ENCODE peak calls at places on chromosome 13, in ten cellular contexts. One of them, this sample, is unnamed.

GRCh38 chr13:69264362-69265334 is 843.0 kb upstream of the ATXN8OS start:
- ATAC-seq in right lobe of liver: no peak
- ATAC-seq in body of pancreas: no peak
- ATAC-seq in HCT116: no peak
- ATAC-seq in HepG2: no peak
- ATAC-seq in K562: peak; percentile 80
- ATAC-seq in gastrocnemius medialis: no peak
- ATAC-seq in heart left ventricle: no peak
- ATAC-seq in A549: no peak
- ATAC-seq in upper lobe of left lung: no peak
- ATAC-seq in this sample: no peak

GRCh38 chr13:57631607-57632275 is at the start of gene PCDH17:
- ATAC-seq in right lobe of liver: peak; percentile 41
- ATAC-seq in body of pancreas: peak; percentile 26
- ATAC-seq in HCT116: no peak
- ATAC-seq in HepG2: peak; percentile 72
- ATAC-seq in K562: no peak
- ATAC-seq in gastrocnemius medialis: peak; percentile 13
- ATAC-seq in heart left ventricle: peak; percentile 35
- ATAC-seq in A549: peak; percentile 58
- ATAC-seq in upper lobe of left lung: peak; percentile 44
- ATAC-seq in this sample: peak; percentile 25

GRCh38 chr13:75299913-75300862 is 181.8 kb downstream of the TBC1D4 start:
- ATAC-seq in right lobe of liver: no peak
- ATAC-seq in body of pancreas: no peak
- ATAC-seq in HCT116: no peak
- ATAC-seq in HepG2: no peak
- ATAC-seq in K562: no peak
- ATAC-seq in gastrocnemius medialis: no peak
- ATAC-seq in heart left ventricle: no peak
- ATAC-seq in A549: no peak
- ATAC-seq in upper lobe of left lung: no peak
- ATAC-seq in this sample: no peak

GRCh38 chr13:28056970-28057712 is 43.2 kb downstream of the FLT3 start:
- ATAC-seq in right lobe of liver: no peak
- ATAC-seq in body of pancreas: no peak
- ATAC-seq in HCT116: no peak
- ATAC-seq in HepG2: no peak
- ATAC-seq in K562: no peak
- ATAC-seq in gastrocnemius medialis: no peak
- ATAC-seq in heart left ventricle: no peak
- ATAC-seq in A549: no peak
- ATAC-seq in upper lobe of left lung: no peak
- ATAC-seq in this sample: no peak

GRCh38 chr13:24039621-24040475 is 120.7 kb upstream of the SPATA13 start:
- ATAC-seq in right lobe of liver: no peak
- ATAC-seq in body of pancreas: no peak
- ATAC-seq in HCT116: no peak
- ATAC-seq in HepG2: peak; percentile 22
- ATAC-seq in K562: no peak
- ATAC-seq in gastrocnemius medialis: no peak
- ATAC-seq in heart left ventricle: no peak
- ATAC-seq in A549: no peak
- ATAC-seq in upper lobe of left lung: no peak
- ATAC-seq in this sample: no peak

GRCh38 chr13:42040730-42041016 is 7.8 kb upstream of the DGKH start:
- ATAC-seq in right lobe of liver: no peak
- ATAC-seq in body of pancreas: no peak
- ATAC-seq in HCT116: no peak
- ATAC-seq in HepG2: peak; percentile 6
- ATAC-seq in K562: no peak
- ATAC-seq in gastrocnemius medialis: no peak
- ATAC-seq in heart left ventricle: no peak
- ATAC-seq in A549: no peak
- ATAC-seq in upper lobe of left lung: no peak
- ATAC-seq in this sample: no peak

GRCh38 chr13:26377038-26377437 is 123.1 kb downstream of the CDK8 start:
- ATAC-seq in right lobe of liver: peak; percentile 40
- ATAC-seq in body of pancreas: no peak
- ATAC-seq in HCT116: peak; percentile 90
- ATAC-seq in HepG2: peak; percentile 90
- ATAC-seq in K562: peak; percentile 81
- ATAC-seq in gastrocnemius medialis: peak; percentile 46
- ATAC-seq in heart left ventricle: no peak
- ATAC-seq in A549: peak; percentile 80
- ATAC-seq in upper lobe of left lung: no peak
- ATAC-seq in this sample: no peak

GRCh38 chr13:89660752-89661151 is 1686.7 kb upstream of the MIR17HG start:
- ATAC-seq in right lobe of liver: no peak
- ATAC-seq in body of pancreas: no peak
- ATAC-seq in HCT116: no peak
- ATAC-seq in HepG2: no peak
- ATAC-seq in K562: no peak
- ATAC-seq in gastrocnemius medialis: no peak
- ATAC-seq in heart left ventricle: no peak
- ATAC-seq in A549: no peak
- ATAC-seq in upper lobe of left lung: no peak
- ATAC-seq in this sample: no peak

GRCh38 chr13:33683376-33683775 is 134.6 kb upstream of the RFC3 start:
- ATAC-seq in right lobe of liver: no peak
- ATAC-seq in body of pancreas: no peak
- ATAC-seq in HCT116: no peak
- ATAC-seq in HepG2: no peak
- ATAC-seq in K562: no peak
- ATAC-seq in gastrocnemius medialis: no peak
- ATAC-seq in heart left ventricle: no peak
- ATAC-seq in A549: no peak
- ATAC-seq in upper lobe of left lung: no peak
- ATAC-seq in this sample: no peak

GRCh38 chr13:60398949-60399589 is 2.0 kb downstream of the TDRD3 start:
- ATAC-seq in right lobe of liver: no peak
- ATAC-seq in body of pancreas: no peak
- ATAC-seq in HCT116: no peak
- ATAC-seq in HepG2: no peak
- ATAC-seq in K562: peak; percentile 2
- ATAC-seq in gastrocnemius medialis: no peak
- ATAC-seq in heart left ventricle: no peak
- ATAC-seq in A549: no peak
- ATAC-seq in upper lobe of left lung: no peak
- ATAC-seq in this sample: no peak

GRCh38 chr13:60398438-60398891 is 1.4 kb downstream of the TDRD3 start:
- ATAC-seq in right lobe of liver: no peak
- ATAC-seq in body of pancreas: no peak
- ATAC-seq in HCT116: no peak
- ATAC-seq in HepG2: no peak
- ATAC-seq in K562: no peak
- ATAC-seq in gastrocnemius medialis: no peak
- ATAC-seq in heart left ventricle: no peak
- ATAC-seq in A549: no peak
- ATAC-seq in upper lobe of left lung: no peak
- ATAC-seq in this sample: no peak

GRCh38 chr13:60396783-60397692 is at the start of gene TDRD3:
- ATAC-seq in right lobe of liver: peak; percentile 80
- ATAC-seq in body of pancreas: peak; percentile 79
- ATAC-seq in HCT116: peak; percentile 76
- ATAC-seq in HepG2: peak; percentile 84
- ATAC-seq in K562: peak; percentile 87
- ATAC-seq in gastrocnemius medialis: peak; percentile 83
- ATAC-seq in heart left ventricle: peak; percentile 87
- ATAC-seq in A549: peak; percentile 88
- ATAC-seq in upper lobe of left lung: peak; percentile 95
- ATAC-seq in this sample: peak; percentile 84

GRCh38 chr13:60397693-60398437 is 845 bp downstream of the TDRD3 start:
- ATAC-seq in right lobe of liver: peak; percentile 33
- ATAC-seq in body of pancreas: peak; percentile 25
- ATAC-seq in HCT116: peak; percentile 15
- ATAC-seq in HepG2: peak; percentile 48
- ATAC-seq in K562: peak; percentile 48
- ATAC-seq in gastrocnemius medialis: peak; percentile 25
- ATAC-seq in heart left ventricle: peak; percentile 17
- ATAC-seq in A549: peak; percentile 12
- ATAC-seq in upper lobe of left lung: peak; percentile 52
- ATAC-seq in this sample: peak; percentile 32

DNA sequence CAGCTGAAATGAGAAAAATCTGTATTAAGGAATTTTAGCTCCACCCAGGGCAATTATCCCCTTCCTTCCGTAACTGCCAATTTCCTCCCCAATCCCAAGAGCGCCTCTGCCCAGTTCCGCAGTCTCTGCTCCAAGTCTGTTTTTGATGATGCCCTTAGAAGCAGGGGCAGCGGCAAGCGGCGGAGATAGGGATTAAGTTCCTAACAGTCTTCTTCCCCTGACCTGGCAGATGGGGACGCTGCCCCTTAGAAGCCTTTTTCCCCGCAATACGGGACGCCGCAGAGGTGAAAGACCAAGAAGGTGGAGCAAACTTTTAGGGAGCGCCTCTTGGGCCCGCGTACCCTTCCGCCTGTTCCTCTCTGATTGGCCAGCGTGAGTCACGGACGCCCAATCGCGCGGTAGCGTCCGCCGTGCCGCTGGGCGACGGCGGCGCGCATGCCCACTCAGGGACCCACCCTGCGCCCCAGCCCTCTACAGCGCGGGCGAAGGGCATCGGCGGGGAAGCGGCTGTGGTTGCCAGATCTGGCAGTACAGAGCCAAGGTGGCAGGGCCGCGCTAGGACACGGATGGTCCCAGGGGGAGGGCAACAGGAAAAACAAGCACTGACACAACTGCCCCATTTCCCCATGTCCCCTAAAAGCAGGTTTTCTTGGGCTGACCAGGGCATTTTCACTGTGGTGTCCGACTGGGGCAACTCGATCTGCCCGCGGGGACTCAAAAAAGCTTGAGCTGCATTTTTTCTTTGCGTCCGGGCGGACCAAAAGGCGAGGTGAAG is 825 bp upstream of the TDRD3 start:
- ATAC-seq in right lobe of liver: peak; percentile 88
- ATAC-seq in body of pancreas: peak; percentile 90
- ATAC-seq in HCT116: peak; percentile 90
- ATAC-seq in HepG2: peak; percentile 92
- ATAC-seq in K562: peak; percentile 90
- ATAC-seq in gastrocnemius medialis: peak; percentile 83
- ATAC-seq in heart left ventricle: peak; percentile 98
- ATAC-seq in A549: peak; percentile 95
- ATAC-seq in upper lobe of left lung: peak; percentile 98
- ATAC-seq in this sample: peak; percentile 95
- TF ChIP-seq POLR2A in right lobe of liver: peak; percentile 85
- TF ChIP-seq POLR2A in body of pancreas: peak; percentile 87
- TF ChIP-seq POLR2A in HCT116: peak; percentile 48
- TF ChIP-seq POLR2A in HepG2: peak; percentile 62
- TF ChIP-seq POLR2A in K562: peak; percentile 76
- TF ChIP-seq POLR2A in gastrocnemius medialis: peak; percentile 63
- TF ChIP-seq POLR2A in heart left ventricle: peak; percentile 95
- TF ChIP-seq POLR2A in A549: peak; percentile 74
- TF ChIP-seq POLR2A in upper lobe of left lung: peak; percentile 94
- TF ChIP-seq POLR2A in this sample: peak; percentile 76

GRCh38 chr13:47249296-47249695 is 352.4 kb upstream of the HTR2A start:
- ATAC-seq in right lobe of liver: no peak
- ATAC-seq in body of pancreas: no peak
- ATAC-seq in HCT116: no peak
- ATAC-seq in HepG2: no peak
- ATAC-seq in K562: no peak
- ATAC-seq in gastrocnemius medialis: no peak
- ATAC-seq in heart left ventricle: no peak
- ATAC-seq in A549: no peak
- ATAC-seq in upper lobe of left lung: no peak
- ATAC-seq in this sample: no peak

GRCh38 chr13:47251771-47252170 is 354.9 kb upstream of the HTR2A start:
- ATAC-seq in right lobe of liver: no peak
- ATAC-seq in body of pancreas: no peak
- ATAC-seq in HCT116: no peak
- ATAC-seq in HepG2: no peak
- ATAC-seq in K562: no peak
- ATAC-seq in gastrocnemius medialis: no peak
- ATAC-seq in heart left ventricle: no peak
- ATAC-seq in A549: no peak
- ATAC-seq in upper lobe of left lung: no peak
- ATAC-seq in this sample: no peak

GRCh38 chr13:47252627-47253026 is 355.8 kb upstream of the HTR2A start:
- ATAC-seq in right lobe of liver: no peak
- ATAC-seq in body of pancreas: no peak
- ATAC-seq in HCT116: no peak
- ATAC-seq in HepG2: no peak
- ATAC-seq in K562: no peak
- ATAC-seq in gastrocnemius medialis: no peak
- ATAC-seq in heart left ventricle: no peak
- ATAC-seq in A549: no peak
- ATAC-seq in upper lobe of left lung: no peak
- ATAC-seq in this sample: no peak

DNA sequence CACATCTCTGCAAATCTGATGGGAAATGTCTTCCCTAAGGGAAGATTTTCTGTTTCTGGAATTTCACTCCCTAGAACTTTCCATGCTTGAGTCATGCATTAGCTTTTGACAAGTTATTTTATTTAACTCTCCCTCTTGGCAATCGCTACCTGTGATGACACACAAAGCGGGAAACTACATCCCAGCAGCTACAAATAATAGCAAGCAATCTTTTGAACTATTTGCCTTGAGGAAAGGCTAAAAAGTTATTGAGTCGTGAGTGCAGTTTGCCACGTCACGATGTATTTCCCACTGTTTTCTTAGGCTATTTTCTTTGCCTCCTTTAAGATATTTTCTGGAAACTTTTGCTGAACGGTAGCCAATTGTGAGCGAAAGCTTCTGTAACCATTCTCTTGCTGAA is 353.3 kb upstream of the HTR2A start:
- ATAC-seq in right lobe of liver: no peak
- ATAC-seq in body of pancreas: no peak
- ATAC-seq in HCT116: no peak
- ATAC-seq in HepG2: no peak
- ATAC-seq in K562: no peak
- ATAC-seq in gastrocnemius medialis: no peak
- ATAC-seq in heart left ventricle: no peak
- ATAC-seq in A549: no peak
- ATAC-seq in upper lobe of left lung: no peak
- ATAC-seq in this sample: no peak
- H3K4me3 ChIP-seq in right lobe of liver: no peak overlapping the region
- H3K4me3 ChIP-seq in body of pancreas: no peak overlapping the region
- H3K4me3 ChIP-seq in HCT116: no peak overlapping the region
- H3K4me3 ChIP-seq in HepG2: no peak overlapping the region
- H3K4me3 ChIP-seq in K562: no peak overlapping the region
- H3K4me3 ChIP-seq in gastrocnemius medialis: no peak overlapping the region
- H3K4me3 ChIP-seq in heart left ventricle: no peak overlapping the region
- H3K4me3 ChIP-seq in A549: no peak overlapping the region
- H3K4me3 ChIP-seq in upper lobe of left lung: no peak overlapping the region
- H3K4me3 ChIP-seq in this sample: no peak overlapping the region

GRCh38 chr13:32315255-32316029 is at the start of the genes BRCA2 and ZAR1L:
- ATAC-seq in right lobe of liver: peak; percentile 96
- ATAC-seq in body of pancreas: peak; percentile 98
- ATAC-seq in HCT116: peak; percentile 96
- ATAC-seq in HepG2: peak; percentile 99
- ATAC-seq in K562: peak; percentile 97
- ATAC-seq in gastrocnemius medialis: peak; percentile 95
- ATAC-seq in heart left ventricle: peak; percentile 98
- ATAC-seq in A549: peak; percentile 98
- ATAC-seq in upper lobe of left lung: peak; percentile 97
- ATAC-seq in this sample: peak; percentile 96
- TF ChIP-seq POLR2A in right lobe of liver: peak; percentile 81
- TF ChIP-seq POLR2A in body of pancreas: peak; percentile 80
- TF ChIP-seq POLR2A in HCT116: peak; percentile 86
- TF ChIP-seq POLR2A in HepG2: peak; percentile 90
- TF ChIP-seq POLR2A in K562: peak; percentile 91
- TF ChIP-seq POLR2A in gastrocnemius medialis: peak; percentile 70
- TF ChIP-seq POLR2A in heart left ventricle: peak; percentile 77
- TF ChIP-seq POLR2A in A549: peak; percentile 56
- TF ChIP-seq POLR2A in upper lobe of left lung: peak; percentile 93
- TF ChIP-seq POLR2A in this sample: peak; percentile 62

GRCh38 chr13:34941436-34941834 is 635 bp upstream of the NBEA start:
- ATAC-seq in right lobe of liver: no peak
- ATAC-seq in body of pancreas: no peak
- ATAC-seq in HCT116: peak; percentile 12
- ATAC-seq in HepG2: peak; percentile 16
- ATAC-seq in K562: no peak
- ATAC-seq in gastrocnemius medialis: peak; percentile 47
- ATAC-seq in heart left ventricle: peak; percentile 23
- ATAC-seq in A549: peak; percentile 5
- ATAC-seq in upper lobe of left lung: no peak
- ATAC-seq in this sample: peak; percentile 14
- H3K4me3 ChIP-seq in right lobe of liver: peak overlapping the region; percentile 69
- H3K4me3 ChIP-seq in body of pancreas: peak overlapping the region; percentile 86
- H3K4me3 ChIP-seq in HCT116: peak overlapping the region; percentile 80
- H3K4me3 ChIP-seq in HepG2: peak overlapping the region; percentile 62
- H3K4me3 ChIP-seq in K562: no peak overlapping the region
- H3K4me3 ChIP-seq in gastrocnemius medialis: peak overlapping the region; percentile 72
- H3K4me3 ChIP-seq in heart left ventricle: peak overlapping the region; percentile 90
- H3K4me3 ChIP-seq in A549: peak overlapping the region; percentile 91
- H3K4me3 ChIP-seq in upper lobe of left lung: peak overlapping the region; percentile 85
- H3K4me3 ChIP-seq in this sample: peak overlapping the region; percentile 95

This sample was measured in gastroesophageal sphincter.